ENCODE peak calls at places on chromosomes 11 and 22, in nine cellular contexts. B, G, Q, W, X, U, E, D and R are unnamed samples.

GRCh38 chr11:45259607-45260006 is 26.5 kb downstream of the SYT13 start:
- DNase-seq in W (peak; percentile 80), Q (peak; percentile 42), X (no peak), G (no peak), D (no peak), U (no peak), E (peak; percentile 17), B (peak; percentile 47), R (no peak)

GRCh38 chr22:42725606-42726355 is 5.1 kb upstream of the A4GALT start:
- DNase-seq in Q (no peak), X (no peak), B (no peak), D (no peak), G (peak; percentile 68), U (no peak), E (peak; percentile 15), W (no peak), R (no peak)

GRCh38 chr11:59249535-59249934 is 36.8 kb upstream of the MPEG1 start:
- DNase-seq in W (no peak), Q (no peak), G (no peak), E (no peak), D (no peak), U (no peak), X (no peak), B (no peak), R (no peak)

GRCh38 chr11:69444381-69445130 is 36.9 kb upstream of the LINC01488 start:
- DNase-seq in W (no peak), Q (peak; percentile 94), X (no peak), E (peak; percentile 79), D (no peak), B (peak; percentile 93), U (peak; percentile 59), G (peak; percentile 83), R (peak; percentile 89)

GRCh38 chr22:41862160-41862529 is 29.2 kb downstream of the SREBF2 start:
- DNase-seq in E (no peak), G (no peak), B (peak; percentile 30), Q (no peak), D (no peak), W (no peak), X (peak; percentile 13), U (no peak), R (no peak)

GRCh38 chr22:22342697-22343602 is 98.4 kb downstream of the VPREB1 start:
- DNase-seq in X (peak; percentile 65), G (no peak), E (peak; percentile 48), U (peak; percentile 69), Q (no peak), D (peak; percentile 29), B (peak; percentile 24), W (peak; percentile 74), R (no peak)

GRCh38 chr11:56160217-56160616 is at the start of gene OR8K5:
- DNase-seq in X (no peak), E (no peak), D (no peak), Q (no peak), U (no peak), W (no peak), G (no peak), B (no peak), R (no peak)

GRCh38 chr11:73554677-73555320 is 43.1 kb downstream of the FAM168A start:
- DNase-seq in W (no peak), G (no peak), X (no peak), D (no peak), Q (no peak), B (no peak), U (no peak), E (no peak), R (no peak)

GRCh38 chr11:31887180-31887579 is 76.1 kb upstream of the PAX6 start:
- DNase-seq in G (no peak), B (peak; percentile 5), U (no peak), D (no peak), W (no peak), X (no peak), Q (no peak), E (peak; percentile 13), R (no peak)

GRCh38 chr22:39266398-39267030 is 21.7 kb upstream of the PDGFB start:
- DNase-seq in X (no peak), Q (peak; percentile 13), G (no peak), E (no peak), B (peak; percentile 67), U (no peak), W (no peak), D (no peak), R (no peak)

GRCh38 chr11:61688368-61689163 is 8.4 kb downstream of the DAGLA start:
- DNase-seq in G (no peak), X (no peak), U (no peak), D (no peak), W (no peak), E (peak; percentile 57), Q (no peak), B (peak; percentile 73), R (peak; percentile 28)

GRCh38 chr22:34966980-34967379 is 99.0 kb upstream of the ISX start:
- DNase-seq in G (no peak), B (no peak), E (peak; percentile 3), W (peak; percentile 3), X (no peak), Q (no peak), D (no peak), U (no peak), R (no peak)